ENCODE peak calls at places on chromosomes 3 and 15, in five cellular contexts. J, Y, V, X and U are unnamed samples.

GRCh38 chr3:126135398-126136076 is 44.8 kb downstream of the ALDH1L1 start:
- DNase-seq in J (no peak), Y (no peak), V (no peak), X (no peak), U (no peak)

GRCh38 chr3:179432021-179432420 is 19.2 kb downstream of the GNB4 start:
- DNase-seq in J (peak; percentile 40), Y (no peak), V (no peak), X (no peak), U (no peak)

GRCh38 chr3:149462653-149463052 is 11.8 kb upstream of the TM4SF4 start:
- DNase-seq in J (no peak), Y (no peak), V (no peak), X (no peak), U (peak; percentile 49)

GRCh38 chr15:65286069-65286703 is 497 bp downstream of the PARP16 start:
- DNase-seq in J (no peak), Y (peak; percentile 51), V (no peak), X (no peak), U (no peak)

GRCh38 chr15:81117136-81117535 is 16.9 kb upstream of the CFAP161 start:
- DNase-seq in J (no peak), Y (no peak), V (no peak), X (no peak), U (peak; percentile 66)

GRCh38 chr15:101528108-101528916 is 38.8 kb upstream of the PCSK6 start:
- DNase-seq in J (no peak), Y (no peak), V (no peak), X (no peak), U (no peak)

GRCh38 chr3:12875857-12876451 is 34.6 kb upstream of the RPL32 start:
- DNase-seq in J (no peak), Y (peak; percentile 88), V (no peak), X (peak; percentile 29), U (no peak)

GRCh38 chr3:102237838-102238237 is 197.0 kb upstream of the ZPLD1 start:
- DNase-seq in J (no peak), Y (no peak), V (no peak), X (no peak), U (no peak)

GRCh38 chr3:139481116-139481515 is 4.8 kb upstream of the RBP2 start:
- DNase-seq in J (no peak), Y (no peak), V (no peak), X (no peak), U (no peak)

GRCh38 chr15:98708191-98708590 is 59.9 kb downstream of the IGF1R start:
- DNase-seq in J (no peak), Y (no peak), V (no peak), X (no peak), U (no peak)

GRCh38 chr3:139106013-139106932 is 61.6 kb upstream of the PRR23C start:
- DNase-seq in J (no peak), Y (no peak), V (no peak), X (no peak), U (no peak)

GRCh38 chr3:43155464-43156121 is 49.7 kb upstream of the POMGNT2 start:
- DNase-seq in J (no peak), Y (peak; percentile 56), V (peak; percentile 73), X (peak; percentile 23), U (peak; percentile 83)

GRCh38 chr3:52650437-52650836 is 35.3 kb downstream of the PBRM1 start:
- DNase-seq in J (no peak), Y (peak; percentile 43), V (no peak), X (no peak), U (peak; percentile 31)

GRCh38 chr3:172355836-172356235 is 92.4 kb downstream of the GHSR start:
- DNase-seq in J (no peak), Y (no peak), V (peak; percentile 27), X (no peak), U (peak; percentile 98)

GRCh38 chr3:98961161-98962155 is 60.0 kb upstream of the DCBLD2 start:
- DNase-seq in J (no peak), Y (no peak), V (no peak), X (no peak), U (peak; percentile 88)

GRCh38 chr15:72890043-72890442 is 106.5 kb upstream of the ADPGK start:
- DNase-seq in J (no peak), Y (no peak), V (no peak), X (no peak), U (no peak)

GRCh38 chr15:26889298-26889898 is 22.5 kb downstream of the GABRA5 start:
- DNase-seq in J (peak; percentile 23), Y (peak; percentile 77), V (peak; percentile 62), X (no peak), U (peak; percentile 64)

GRCh38 chr3:141143546-141143945 is 88.1 kb upstream of the PXYLP1 start:
- DNase-seq in J (no peak), Y (no peak), V (no peak), X (no peak), U (no peak)

GRCh38 chr15:31248263-31248662 is 78.4 kb upstream of the KLF13 start:
- DNase-seq in J (no peak), Y (no peak), V (no peak), X (no peak), U (no peak)

GRCh38 chr15:95365615-95366107 is 964.8 kb upstream of the NR2F2 start:
- DNase-seq in J (no peak), Y (peak; percentile 6), V (no peak), X (no peak), U (peak; percentile 83)

GRCh38 chr3:35505181-35505580 is 134.1 kb upstream of the ARPP21 start:
- DNase-seq in J (no peak), Y (no peak), V (no peak), X (peak; percentile 60), U (no peak)

GRCh38 chr3:195267096-195267495 is 3.9 kb downstream of the XXYLT1 start:
- DNase-seq in J (no peak), Y (no peak), V (no peak), X (no peak), U (no peak)

GRCh38 chr3:169072494-169072893 is 591.0 kb downstream of the MECOM start:
- DNase-seq in J (no peak), Y (no peak), V (no peak), X (no peak), U (peak; percentile 34)

GRCh38 chr3:55673764-55674163 is 186.7 kb upstream of the WNT5A start:
- DNase-seq in J (no peak), Y (no peak), V (no peak), X (no peak), U (no peak)

GRCh38 chr3:133130168-133130567 is 92.0 kb downstream of the TMEM108 start:
- DNase-seq in J (no peak), Y (no peak), V (no peak), X (no peak), U (peak; percentile 48)

GRCh38 chr3:16550305-16550675 is 36.8 kb upstream of the RFTN1 start:
- DNase-seq in J (no peak), Y (no peak), V (no peak), X (no peak), U (no peak)

GRCh38 chr15:72534522-72534921 is 60.4 kb downstream of the ARIH1 start:
- DNase-seq in J (no peak), Y (no peak), V (no peak), X (no peak), U (no peak)

GRCh38 chr3:4824948-4825325 is 154.3 kb upstream of the BHLHE40 start:
- DNase-seq in J (no peak), Y (peak; percentile 69), V (peak; percentile 13), X (no peak), U (peak; percentile 60)

GRCh38 chr3:60743631-60744164 is 507.6 kb downstream of the FHIT start:
- DNase-seq in J (no peak), Y (no peak), V (no peak), X (no peak), U (no peak)

GRCh38 chr15:57533062-57533735 is 58.5 kb upstream of the MYZAP start:
- DNase-seq in J (no peak), Y (no peak), V (no peak), X (no peak), U (peak; percentile 16)

GRCh38 chr15:47806008-47806407 is 88.7 kb downstream of the SEMA6D start:
- DNase-seq in J (no peak), Y (no peak), V (no peak), X (no peak), U (no peak)

GRCh38 chr15:35062164-35063099 is 22.7 kb downstream of the NANOGP8 start:
- DNase-seq in J (no peak), Y (no peak), V (no peak), X (no peak), U (peak; percentile 37)

GRCh38 chr3:170111147-170111771 is 70.3 kb downstream of the PHC3 start:
- DNase-seq in J (no peak), Y (no peak), V (no peak), X (no peak), U (no peak)

GRCh38 chr3:170117134-170117533 is 64.4 kb downstream of the PHC3 start:
- DNase-seq in J (no peak), Y (no peak), V (no peak), X (no peak), U (no peak)
- TF ChIP-seq CEBPB in J (no peak), Y (no peak), V (no peak), X (no peak), U (no peak)

GRCh38 chr3:49930922-49931321 is 1.3 kb upstream of the MON1A start:
- DNase-seq in J (no peak), Y (peak; percentile 81), V (peak; percentile 53), X (no peak), U (no peak)
- TF ChIP-seq CEBPB in J (no peak), Y (no peak), V (no peak), X (no peak), U (no peak)

GRCh38 chr3:153311531-153311930 is 149.5 kb downstream of the RAP2B start:
- DNase-seq in J (no peak), Y (no peak), V (no peak), X (no peak), U (no peak)
- TF ChIP-seq CEBPB in J (no peak), Y (no peak), V (no peak), X (no peak), U (no peak)

GRCh38 chr3:61928776-61929175 is 367.4 kb downstream of the PTPRG start:
- DNase-seq in J (no peak), Y (no peak), V (no peak), X (no peak), U (no peak)

GRCh38 chr3:61925721-61926120 is 364.4 kb downstream of the PTPRG start:
- DNase-seq in J (no peak), Y (no peak), V (no peak), X (no peak), U (peak; percentile 5)

GRCh38 chr3:61927332-61927731 is 366.0 kb downstream of the PTPRG start:
- DNase-seq in J (no peak), Y (no peak), V (no peak), X (no peak), U (peak; percentile 77)

GRCh38 chr3:61928020-61928419 is 366.6 kb downstream of the PTPRG start:
- DNase-seq in J (no peak), Y (no peak), V (no peak), X (no peak), U (peak; percentile 7)

GRCh38 chr3:61926913-61927312 is 365.5 kb downstream of the PTPRG start:
- DNase-seq in J (no peak), Y (no peak), V (no peak), X (no peak), U (peak; percentile 82)
- TF ChIP-seq CEBPB in J (no peak), Y (no peak), V (no peak), X (no peak), U (peak; percentile 89)

GRCh38 chr3:124845406-124845805 is 41.8 kb downstream of the ITGB5 start:
- DNase-seq in J (no peak), Y (no peak), V (no peak), X (no peak), U (peak; percentile 90)
- TF ChIP-seq CEBPB in J (no peak), Y (no peak), V (no peak), X (no peak), U (no peak)